ENCODE peak calls at places on chromosome 14, in four cellular contexts. W is activated B cell treated with CpG ODN at 0.5 μM for 24 hours, O is WTC11, X is body of pancreas. Y is an unnamed sample.

GRCh38 chr14:30462358-30462757 is 96.6 kb upstream of the G2E3 start:
- DNase-seq in W (no peak), O (no peak), X (no peak), Y (no peak)

GRCh38 chr14:81211844-81212243 is 8.9 kb downstream of the GTF2A1 start:
- DNase-seq in W (no peak), O (no peak), X (peak), Y (no peak)

GRCh38 chr14:104510794-104511611 is 68.6 kb upstream of the C14orf180 start:
- DNase-seq in W (no peak), O (no peak), X (no peak), Y (no peak)

GRCh38 chr14:21476526-21476924 is 234 bp downstream of the RAB2B start:
- DNase-seq in W (no peak), O (peak), X (peak), Y (peak)

GRCh38 chr14:55418411-55418810 is 6.8 kb upstream of the ATG14 start:
- DNase-seq in W (no peak), O (no peak), X (no peak), Y (no peak)

GRCh38 chr14:24136684-24137528 is 912 bp downstream of the PSME1 start:
- DNase-seq in W (no peak), O (no peak), X (no peak), Y (no peak)

GRCh38 chr14:33986804-33987203 is 35.9 kb upstream of the EGLN3 start:
- DNase-seq in W (no peak), O (no peak), X (no peak), Y (no peak)

GRCh38 chr14:99037777-99038176 is 234.2 kb downstream of the BCL11B start:
- DNase-seq in W (no peak), O (peak), X (no peak), Y (no peak)

GRCh38 chr14:67418368-67419174 is 6.6 kb upstream of the PLEK2 start:
- DNase-seq in W (no peak), O (no peak), X (peak), Y (no peak)

GRCh38 chr14:77067632-77068514 is 30.2 kb upstream of the CIPC start:
- DNase-seq in W (peak), O (peak), X (peak), Y (peak)

GRCh38 chr14:37597538-37598084 is 2.2 kb downstream of the TTC6 start:
- DNase-seq in W (no peak), O (peak), X (no peak), Y (no peak)

GRCh38 chr14:58428011-58428807 is 690 bp downstream of the KIAA0586 start:
- DNase-seq in W (no peak), O (no peak), X (no peak), Y (no peak)

GRCh38 chr14:64801800-64802199 is 77.9 kb downstream of the SPTB start:
- DNase-seq in W (no peak), O (peak), X (no peak), Y (no peak)

GRCh38 chr14:103141117-103141796 is 18.0 kb downstream of the TNFAIP2 start:
- DNase-seq in W (no peak), O (peak), X (peak), Y (no peak)

GRCh38 chr14:30362369-30363218 is 196.4 kb upstream of the G2E3 start:
- DNase-seq in W (no peak), O (no peak), X (no peak), Y (no peak)

GRCh38 chr14:23299986-23300686 is 2.5 kb downstream of the PPP1R3E start:
- DNase-seq in W (no peak), O (no peak), X (no peak), Y (no peak)

GRCh38 chr14:59195898-59196297 is 7.4 kb downstream of the DAAM1 start:
- DNase-seq in W (no peak), O (no peak), X (peak), Y (no peak)

GRCh38 chr14:60648169-60648933 is 926 bp downstream of the SIX1 start:
- DNase-seq in W (no peak), O (peak), X (no peak), Y (no peak)

GRCh38 chr14:73935666-73936065 is 14.2 kb downstream of the FAM161B start:
- DNase-seq in W (no peak), O (no peak), X (no peak), Y (no peak)

GRCh38 chr14:29930283-29930682 is 2.6 kb upstream of the PRKD1 start:
- DNase-seq in W (no peak), O (no peak), X (no peak), Y (no peak)

GRCh38 chr14:90109858-90110257 is 48.1 kb downstream of the KCNK13 start:
- DNase-seq in W (no peak), O (peak), X (no peak), Y (no peak)

GRCh38 chr14:85934886-85935254 is 404.9 kb downstream of the FLRT2 start:
- DNase-seq in W (no peak), O (no peak), X (no peak), Y (no peak)

GRCh38 chr14:103456167-103456835 is 66.3 kb downstream of the CKB start:
- DNase-seq in W (no peak), O (no peak), X (no peak), Y (no peak)

GRCh38 chr14:91113829-91114078 is at the start of gene DGLUCY:
- DNase-seq in W (no peak), O (no peak), X (peak), Y (no peak)

GRCh38 chr14:58977366-58977765 is 211.1 kb upstream of the DAAM1 start:
- DNase-seq in W (no peak), O (no peak), X (no peak), Y (no peak)

GRCh38 chr14:30559638-30560071 is 697 bp downstream of the G2E3 start:
- DNase-seq in W (no peak), O (no peak), X (no peak), Y (no peak)

GRCh38 chr14:21070610-21071224 is 613 bp downstream of the ARHGEF40 start:
- DNase-seq in W (no peak), O (peak), X (peak), Y (peak)

GRCh38 chr14:59688224-59689170 is 111.9 kb upstream of the CCDC175 start:
- DNase-seq in W (no peak), O (peak), X (peak), Y (no peak)

GRCh38 chr14:98234208-98234607 is 1037.8 kb downstream of the BCL11B start:
- DNase-seq in W (no peak), O (no peak), X (no peak), Y (no peak)

GRCh38 chr14:77184396-77185092 is 2.9 kb downstream of the TMEM63C start:
- DNase-seq in W (no peak), O (no peak), X (no peak), Y (no peak)

GRCh38 chr14:51419685-51420084 is 179.6 kb downstream of the TMX1 start:
- DNase-seq in W (no peak), O (no peak), X (no peak), Y (no peak)

GRCh38 chr14:77071938-77072388 is 26.1 kb upstream of the CIPC start:
- DNase-seq in W (no peak), O (no peak), X (no peak), Y (no peak)

GRCh38 chr14:59359451-59360124 is 105.6 kb downstream of the GPR135 start:
- DNase-seq in W (no peak), O (no peak), X (no peak), Y (no peak)

GRCh38 chr14:79076428-79076827 is 906.3 kb downstream of the NRXN3 start:
- DNase-seq in W (no peak), O (no peak), X (no peak), Y (no peak)
- TF ChIP-seq CTCF in W (no peak), O (no peak), X (no peak), Y (no peak)

DNA sequence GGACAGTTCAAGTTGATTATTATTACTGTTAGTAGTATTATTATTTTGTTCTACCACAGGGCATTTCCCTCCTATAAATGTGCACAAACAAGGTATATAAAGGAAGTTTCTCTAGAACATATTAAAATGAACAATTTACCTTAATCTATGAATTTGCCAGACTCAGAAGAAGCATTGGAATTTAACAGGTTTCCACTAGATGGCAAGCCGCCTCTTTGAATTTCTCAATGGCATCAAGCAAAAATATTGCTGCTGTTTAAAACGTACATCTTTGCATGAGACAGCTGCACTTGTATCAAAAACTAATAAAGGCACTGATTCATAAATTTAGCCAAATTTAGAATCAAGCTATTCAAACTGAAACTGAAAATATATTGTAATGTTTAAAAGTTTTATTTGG is 34.6 kb upstream of the MIS18BP1 start:
- DNase-seq in W (no peak), O (no peak), X (no peak), Y (no peak)
- TF ChIP-seq CTCF in W (no peak), O (no peak), X (no peak), Y (no peak)

GRCh38 chr14:72559227-72559626 is 334.7 kb downstream of the DPF3 start:
- DNase-seq in W (no peak), O (no peak), X (no peak), Y (no peak)

GRCh38 chr14:72560856-72561493 is 332.9 kb downstream of the DPF3 start:
- DNase-seq in W (no peak), O (no peak), X (no peak), Y (no peak)

GRCh38 chr14:72558721-72559120 is 335.2 kb downstream of the DPF3 start:
- DNase-seq in W (no peak), O (no peak), X (no peak), Y (no peak)

GRCh38 chr14:72560331-72560730 is 333.6 kb downstream of the DPF3 start:
- DNase-seq in W (no peak), O (no peak), X (peak), Y (no peak)

GRCh38 chr14:72559669-72560068 is 334.2 kb downstream of the DPF3 start:
- DNase-seq in W (no peak), O (no peak), X (peak), Y (no peak)
- TF ChIP-seq CTCF in W (no peak), O (no peak), X (no peak), Y (no peak)

GRCh38 chr14:49986344-49987014 is 93.6 kb downstream of the ARF6 start:
- DNase-seq in W (no peak), O (no peak), X (no peak), Y (no peak)
- TF ChIP-seq CTCF in W (no peak), O (no peak), X (no peak), Y (no peak)

DNA sequence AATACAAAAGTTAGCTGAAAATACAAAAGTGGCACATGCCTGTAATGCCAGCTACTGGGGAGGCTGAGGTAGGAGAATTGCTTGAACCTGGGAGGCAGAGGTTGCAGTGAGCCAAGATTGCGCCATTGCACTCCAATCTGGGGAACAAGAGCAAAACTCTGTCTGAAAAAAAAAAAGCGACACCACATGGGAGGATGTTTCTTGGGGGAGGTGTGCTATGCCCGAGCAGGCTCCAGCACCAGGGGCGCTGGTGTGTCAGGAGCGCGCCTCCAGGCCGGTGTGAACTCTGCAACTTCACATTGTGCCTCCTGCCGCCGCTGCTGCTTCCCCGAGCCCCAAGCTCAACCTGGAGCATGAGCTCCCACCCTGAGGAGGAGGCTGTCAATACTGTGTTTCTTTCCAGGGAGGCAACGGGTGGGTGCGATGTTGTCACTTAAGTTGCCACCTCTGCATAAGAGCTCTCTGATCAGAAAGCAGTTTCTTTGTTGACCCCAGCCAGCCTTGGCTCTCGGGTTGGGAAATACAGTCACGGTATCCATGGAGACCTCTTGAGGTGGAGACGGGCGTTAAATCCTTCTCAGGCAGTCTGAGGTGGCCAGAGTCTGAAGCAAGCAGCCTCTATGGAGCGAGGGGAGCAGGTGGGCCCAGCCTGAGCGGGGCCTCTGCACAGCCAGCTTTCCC is 18.9 kb downstream of the DEGS2 start:
- DNase-seq in W (no peak), O (peak), X (no peak), Y (peak)
- TF ChIP-seq CTCF in W (no peak), O (peak), X (no peak), Y (peak)

GRCh38 chr14:31933716-31934115 is 143.4 kb upstream of the ARHGAP5 start:
- DNase-seq in W (no peak), O (no peak), X (no peak), Y (no peak)

GRCh38 chr14:31932675-31933074 is 144.4 kb upstream of the ARHGAP5 start:
- DNase-seq in W (no peak), O (no peak), X (no peak), Y (no peak)

GRCh38 chr14:31936100-31936499 is 141.0 kb upstream of the ARHGAP5 start:
- DNase-seq in W (no peak), O (no peak), X (no peak), Y (no peak)

GRCh38 chr14:31935406-31935805 is 141.7 kb upstream of the ARHGAP5 start:
- DNase-seq in W (no peak), O (no peak), X (no peak), Y (no peak)

DNA sequence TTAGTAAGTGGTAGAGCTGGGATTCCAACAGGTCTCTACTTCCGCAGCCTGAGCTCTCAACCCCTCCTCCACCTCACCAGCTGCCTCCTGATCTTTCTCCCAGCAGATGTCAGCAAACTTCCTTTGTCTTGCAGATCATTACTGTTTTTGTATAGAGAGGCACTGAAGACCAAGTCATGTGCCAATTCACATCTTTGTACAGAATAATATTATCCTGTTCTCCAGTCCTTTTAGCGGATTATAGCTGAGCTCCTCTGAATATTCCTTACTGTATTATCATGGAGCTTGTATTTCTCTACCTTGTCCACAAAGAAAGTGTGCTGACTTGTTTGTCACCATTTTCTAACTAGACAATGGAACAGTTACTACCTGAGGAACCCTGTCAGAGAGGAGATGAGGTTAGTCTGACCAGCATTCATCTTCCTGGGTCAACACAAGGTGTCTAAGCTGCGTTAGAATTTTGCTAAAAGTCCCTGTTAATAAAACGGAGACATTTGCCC is 142.3 kb upstream of the ARHGAP5 start:
- DNase-seq in W (no peak), O (peak), X (peak), Y (no peak)
- TF ChIP-seq CTCF in W (no peak), O (no peak), X (no peak), Y (peak)

GRCh38 chr14:95993768-95994592 is 45.2 kb upstream of the C14orf132 start:
- DNase-seq in W (no peak), O (no peak), X (peak), Y (peak)

GRCh38 chr14:95998656-95999055 is 40.5 kb upstream of the C14orf132 start:
- DNase-seq in W (no peak), O (no peak), X (no peak), Y (no peak)

GRCh38 chr14:95994593-95994928 is 44.6 kb upstream of the C14orf132 start:
- DNase-seq in W (no peak), O (no peak), X (no peak), Y (no peak)
- TF ChIP-seq CTCF in W (no peak), O (no peak), X (no peak), Y (no peak)

GRCh38 chr14:41609704-41610183 is 3.1 kb downstream of the LRFN5 start:
- DNase-seq in W (no peak), O (peak), X (no peak), Y (peak)
- TF ChIP-seq CTCF in W (no peak), O (no peak), X (no peak), Y (peak)

GRCh38 chr14:76056128-76056527 is 70.6 kb downstream of the IFT43 start:
- DNase-seq in W (no peak), O (peak), X (no peak), Y (no peak)
- TF ChIP-seq CTCF in W (no peak), O (no peak), X (no peak), Y (peak)

GRCh38 chr14:63045234-63045611 is at the start of gene KCNH5:
- DNase-seq in W (no peak), O (peak), X (peak), Y (peak)

GRCh38 chr14:63045612-63046320 is 508 bp upstream of the KCNH5 start:
- DNase-seq in W (no peak), O (peak), X (peak), Y (peak)

DNA sequence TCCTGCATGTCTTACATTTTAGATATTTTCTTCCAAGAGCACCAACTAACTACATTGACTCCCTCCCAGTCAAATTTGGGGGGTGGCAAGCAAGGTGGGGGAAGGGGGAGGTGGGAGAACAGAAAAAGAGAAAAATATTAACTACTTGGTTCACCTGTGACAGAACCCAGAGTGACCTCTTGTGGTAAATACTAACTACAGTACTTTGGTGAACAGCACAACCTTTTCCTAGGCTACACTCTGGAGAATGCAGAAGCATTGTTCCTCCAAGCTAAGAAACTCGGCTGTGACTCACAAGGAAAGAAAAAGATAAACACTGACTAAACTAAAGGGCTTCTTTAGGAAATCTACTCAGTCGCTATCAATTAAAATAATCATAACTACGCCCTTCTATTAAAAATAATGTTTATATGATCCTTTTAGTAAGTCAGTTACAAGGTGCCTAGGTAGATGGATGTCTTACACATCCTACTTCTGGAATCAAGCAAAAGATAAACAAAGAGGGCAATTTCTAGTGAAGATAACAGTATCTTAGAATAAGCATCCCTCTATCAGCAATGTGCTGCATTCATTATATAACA is 5.4 kb downstream of the KCNH5 start:
- DNase-seq in W (no peak), O (no peak), X (no peak), Y (no peak)
- TF ChIP-seq CTCF in W (no peak), O (no peak), X (no peak), Y (peak)